ENCODE peak calls at places on chromosomes 2 and 18, in ten cellular contexts. One of them, this sample, is unnamed.
A peak's percentile ranks its signal among the peaks of the same experiment; 100 is the strongest.

GRCh38 chr2:33791625-33792024 is 192.5 kb upstream of the FAM98A start:
- DNase-seq in left lung: peak; percentile 44
- DNase-seq in mesenchymal stem cell: peak; percentile 11
- DNase-seq in left ventricle myocardium inferior: no peak
- DNase-seq in MM.1S: no peak
- DNase-seq in GM23338: no peak
- DNase-seq in tibial artery: no peak
- DNase-seq in H7: no peak
- DNase-seq in aorta: no peak
- DNase-seq in naive thymus-derived CD4-positive, alpha-beta T cell: no peak
- DNase-seq in this sample: peak; percentile 68

GRCh38 chr2:157068225-157068624 is 189.3 kb upstream of the GALNT5 start:
- DNase-seq in left lung: no peak
- DNase-seq in mesenchymal stem cell: no peak
- DNase-seq in left ventricle myocardium inferior: no peak
- DNase-seq in MM.1S: no peak
- DNase-seq in GM23338: no peak
- DNase-seq in tibial artery: no peak
- DNase-seq in H7: no peak
- DNase-seq in aorta: no peak
- DNase-seq in naive thymus-derived CD4-positive, alpha-beta T cell: no peak
- DNase-seq in this sample: no peak

GRCh38 chr2:88831792-88832248 is 140.3 kb downstream of the RPIA start:
- DNase-seq in left lung: peak; percentile 71
- DNase-seq in mesenchymal stem cell: no peak
- DNase-seq in left ventricle myocardium inferior: peak; percentile 33
- DNase-seq in MM.1S: peak; percentile 72
- DNase-seq in GM23338: peak; percentile 96
- DNase-seq in tibial artery: no peak
- DNase-seq in H7: peak; percentile 82
- DNase-seq in aorta: no peak
- DNase-seq in naive thymus-derived CD4-positive, alpha-beta T cell: peak; percentile 10
- DNase-seq in this sample: peak; percentile 31

GRCh38 chr18:2293109-2293839 is 278.0 kb downstream of the METTL4 start:
- DNase-seq in left lung: no peak
- DNase-seq in mesenchymal stem cell: no peak
- DNase-seq in left ventricle myocardium inferior: no peak
- DNase-seq in MM.1S: peak; percentile 30
- DNase-seq in GM23338: peak; percentile 32
- DNase-seq in tibial artery: no peak
- DNase-seq in H7: no peak
- DNase-seq in aorta: no peak
- DNase-seq in naive thymus-derived CD4-positive, alpha-beta T cell: no peak
- DNase-seq in this sample: no peak

GRCh38 chr2:203122317-203122998 is 107.8 kb downstream of the NBEAL1 start:
- DNase-seq in left lung: no peak
- DNase-seq in mesenchymal stem cell: peak; percentile 8
- DNase-seq in left ventricle myocardium inferior: no peak
- DNase-seq in MM.1S: no peak
- DNase-seq in GM23338: peak; percentile 8
- DNase-seq in tibial artery: no peak
- DNase-seq in H7: no peak
- DNase-seq in aorta: no peak
- DNase-seq in naive thymus-derived CD4-positive, alpha-beta T cell: no peak
- DNase-seq in this sample: no peak

GRCh38 chr2:217451634-217452033 is 551.2 kb downstream of the TNS1 start:
- DNase-seq in left lung: no peak
- DNase-seq in mesenchymal stem cell: peak; percentile 61
- DNase-seq in left ventricle myocardium inferior: no peak
- DNase-seq in MM.1S: no peak
- DNase-seq in GM23338: no peak
- DNase-seq in tibial artery: no peak
- DNase-seq in H7: no peak
- DNase-seq in aorta: no peak
- DNase-seq in naive thymus-derived CD4-positive, alpha-beta T cell: no peak
- DNase-seq in this sample: peak; percentile 39

GRCh38 chr2:12719400-12720104 is 2.8 kb downstream of the TRIB2 start:
- DNase-seq in left lung: no peak
- DNase-seq in mesenchymal stem cell: peak; percentile 52
- DNase-seq in left ventricle myocardium inferior: no peak
- DNase-seq in MM.1S: no peak
- DNase-seq in GM23338: no peak
- DNase-seq in tibial artery: no peak
- DNase-seq in H7: no peak
- DNase-seq in aorta: no peak
- DNase-seq in naive thymus-derived CD4-positive, alpha-beta T cell: no peak
- DNase-seq in this sample: no peak

GRCh38 chr2:134253804-134254203 is at the start of gene MGAT5:
- DNase-seq in left lung: no peak
- DNase-seq in mesenchymal stem cell: no peak
- DNase-seq in left ventricle myocardium inferior: no peak
- DNase-seq in MM.1S: no peak
- DNase-seq in GM23338: no peak
- DNase-seq in tibial artery: no peak
- DNase-seq in H7: no peak
- DNase-seq in aorta: no peak
- DNase-seq in naive thymus-derived CD4-positive, alpha-beta T cell: no peak
- DNase-seq in this sample: no peak

GRCh38 chr2:216306868-216307267 is 65.4 kb downstream of the MARCHF4 start:
- DNase-seq in left lung: no peak
- DNase-seq in mesenchymal stem cell: no peak
- DNase-seq in left ventricle myocardium inferior: no peak
- DNase-seq in MM.1S: no peak
- DNase-seq in GM23338: peak; percentile 57
- DNase-seq in tibial artery: no peak
- DNase-seq in H7: no peak
- DNase-seq in aorta: no peak
- DNase-seq in naive thymus-derived CD4-positive, alpha-beta T cell: no peak
- DNase-seq in this sample: no peak

GRCh38 chr2:216312441-216312840 is 59.8 kb downstream of the MARCHF4 start:
- DNase-seq in left lung: no peak
- DNase-seq in mesenchymal stem cell: no peak
- DNase-seq in left ventricle myocardium inferior: no peak
- DNase-seq in MM.1S: no peak
- DNase-seq in GM23338: no peak
- DNase-seq in tibial artery: no peak
- DNase-seq in H7: no peak
- DNase-seq in aorta: no peak
- DNase-seq in naive thymus-derived CD4-positive, alpha-beta T cell: no peak
- DNase-seq in this sample: no peak

GRCh38 chr2:216302981-216303676 is 69.2 kb downstream of the MARCHF4 start:
- DNase-seq in left lung: no peak
- DNase-seq in mesenchymal stem cell: peak; percentile 69
- DNase-seq in left ventricle myocardium inferior: no peak
- DNase-seq in MM.1S: no peak
- DNase-seq in GM23338: no peak
- DNase-seq in tibial artery: no peak
- DNase-seq in H7: no peak
- DNase-seq in aorta: no peak
- DNase-seq in naive thymus-derived CD4-positive, alpha-beta T cell: no peak
- DNase-seq in this sample: no peak

GRCh38 chr2:216307496-216307895 is 64.8 kb downstream of the MARCHF4 start:
- DNase-seq in left lung: no peak
- DNase-seq in mesenchymal stem cell: no peak
- DNase-seq in left ventricle myocardium inferior: no peak
- DNase-seq in MM.1S: no peak
- DNase-seq in GM23338: no peak
- DNase-seq in tibial artery: no peak
- DNase-seq in H7: no peak
- DNase-seq in aorta: no peak
- DNase-seq in naive thymus-derived CD4-positive, alpha-beta T cell: no peak
- DNase-seq in this sample: no peak

GRCh38 chr2:216308532-216308931 is 63.8 kb downstream of the MARCHF4 start:
- DNase-seq in left lung: no peak
- DNase-seq in mesenchymal stem cell: peak; percentile 90
- DNase-seq in left ventricle myocardium inferior: no peak
- DNase-seq in MM.1S: no peak
- DNase-seq in GM23338: no peak
- DNase-seq in tibial artery: no peak
- DNase-seq in H7: no peak
- DNase-seq in aorta: no peak
- DNase-seq in naive thymus-derived CD4-positive, alpha-beta T cell: no peak
- DNase-seq in this sample: no peak
- H3K4me3 ChIP-seq in left lung: no peak overlapping the region
- H3K4me3 ChIP-seq in mesenchymal stem cell: no peak overlapping the region
- H3K4me3 ChIP-seq in left ventricle myocardium inferior: no peak overlapping the region
- H3K4me3 ChIP-seq in MM.1S: no peak overlapping the region
- H3K4me3 ChIP-seq in GM23338: no peak overlapping the region
- H3K4me3 ChIP-seq in tibial artery: no peak overlapping the region
- H3K4me3 ChIP-seq in H7: no peak overlapping the region
- H3K4me3 ChIP-seq in aorta: no peak overlapping the region
- H3K4me3 ChIP-seq in naive thymus-derived CD4-positive, alpha-beta T cell: no peak overlapping the region
- H3K4me3 ChIP-seq in this sample: no peak overlapping the region

GRCh38 chr2:31525876-31526275 is 54.9 kb downstream of the SRD5A2 start:
- DNase-seq in left lung: no peak
- DNase-seq in mesenchymal stem cell: no peak
- DNase-seq in left ventricle myocardium inferior: no peak
- DNase-seq in MM.1S: no peak
- DNase-seq in GM23338: no peak
- DNase-seq in tibial artery: no peak
- DNase-seq in H7: no peak
- DNase-seq in aorta: no peak
- DNase-seq in naive thymus-derived CD4-positive, alpha-beta T cell: no peak
- DNase-seq in this sample: no peak

GRCh38 chr2:31524592-31524991 is 56.1 kb downstream of the SRD5A2 start:
- DNase-seq in left lung: no peak
- DNase-seq in mesenchymal stem cell: no peak
- DNase-seq in left ventricle myocardium inferior: no peak
- DNase-seq in MM.1S: no peak
- DNase-seq in GM23338: no peak
- DNase-seq in tibial artery: no peak
- DNase-seq in H7: no peak
- DNase-seq in aorta: no peak
- DNase-seq in naive thymus-derived CD4-positive, alpha-beta T cell: no peak
- DNase-seq in this sample: no peak

GRCh38 chr2:31528823-31529222 is 51.9 kb downstream of the SRD5A2 start:
- DNase-seq in left lung: no peak
- DNase-seq in mesenchymal stem cell: no peak
- DNase-seq in left ventricle myocardium inferior: no peak
- DNase-seq in MM.1S: no peak
- DNase-seq in GM23338: no peak
- DNase-seq in tibial artery: no peak
- DNase-seq in H7: no peak
- DNase-seq in aorta: no peak
- DNase-seq in naive thymus-derived CD4-positive, alpha-beta T cell: no peak
- DNase-seq in this sample: no peak

GRCh38 chr2:31529256-31529655 is 51.5 kb downstream of the SRD5A2 start:
- DNase-seq in left lung: no peak
- DNase-seq in mesenchymal stem cell: no peak
- DNase-seq in left ventricle myocardium inferior: no peak
- DNase-seq in MM.1S: no peak
- DNase-seq in GM23338: no peak
- DNase-seq in tibial artery: no peak
- DNase-seq in H7: no peak
- DNase-seq in aorta: no peak
- DNase-seq in naive thymus-derived CD4-positive, alpha-beta T cell: no peak
- DNase-seq in this sample: no peak

GRCh38 chr2:31526946-31527345 is 53.8 kb downstream of the SRD5A2 start:
- DNase-seq in left lung: no peak
- DNase-seq in mesenchymal stem cell: no peak
- DNase-seq in left ventricle myocardium inferior: no peak
- DNase-seq in MM.1S: no peak
- DNase-seq in GM23338: no peak
- DNase-seq in tibial artery: no peak
- DNase-seq in H7: no peak
- DNase-seq in aorta: no peak
- DNase-seq in naive thymus-derived CD4-positive, alpha-beta T cell: no peak
- DNase-seq in this sample: no peak
- H3K36me3 ChIP-seq in left lung: no peaks in the 10 kb centered on the region
- H3K36me3 ChIP-seq in mesenchymal stem cell: no peaks in the 10 kb centered on the region
- H3K36me3 ChIP-seq in left ventricle myocardium inferior: no peaks in the 10 kb centered on the region
- H3K36me3 ChIP-seq in MM.1S: no peaks in the 10 kb centered on the region
- H3K36me3 ChIP-seq in GM23338: no peaks in the 10 kb centered on the region
- H3K36me3 ChIP-seq in tibial artery: no peaks in the 10 kb centered on the region
- H3K36me3 ChIP-seq in H7: no peaks in the 10 kb centered on the region
- H3K36me3 ChIP-seq in aorta: no peaks in the 10 kb centered on the region
- H3K36me3 ChIP-seq in naive thymus-derived CD4-positive, alpha-beta T cell: no peaks in the 10 kb centered on the region
- H3K36me3 ChIP-seq in this sample: no peaks in the 10 kb centered on the region

DNA sequence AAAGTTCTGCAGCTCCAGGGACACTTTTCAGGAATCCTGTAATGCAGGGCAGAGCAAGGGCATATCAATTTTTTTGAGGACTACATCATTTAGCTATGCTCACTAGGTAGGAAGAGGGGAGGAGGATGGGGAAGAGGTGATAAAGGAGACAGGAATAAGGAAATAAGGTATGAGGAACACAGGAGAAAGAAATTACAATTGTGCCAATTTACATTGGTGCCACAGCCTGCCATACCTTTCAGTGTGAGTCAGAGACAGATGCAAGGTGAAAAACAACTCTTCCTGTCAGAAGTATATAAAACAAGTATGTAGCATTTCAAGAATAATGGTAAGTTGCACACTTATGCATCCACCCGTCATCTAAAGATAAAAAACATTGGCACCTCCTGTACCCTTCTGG is 5.4 kb upstream of the MRPS9 start:
- DNase-seq in left lung: no peak
- DNase-seq in mesenchymal stem cell: no peak
- DNase-seq in left ventricle myocardium inferior: no peak
- DNase-seq in MM.1S: no peak
- DNase-seq in GM23338: no peak
- DNase-seq in tibial artery: no peak
- DNase-seq in H7: no peak
- DNase-seq in aorta: no peak
- DNase-seq in naive thymus-derived CD4-positive, alpha-beta T cell: no peak
- DNase-seq in this sample: no peak
- H3K4me3 ChIP-seq in left lung: no peak overlapping the region
- H3K4me3 ChIP-seq in mesenchymal stem cell: no peak overlapping the region
- H3K4me3 ChIP-seq in left ventricle myocardium inferior: no peak overlapping the region
- H3K4me3 ChIP-seq in MM.1S: no peak overlapping the region
- H3K4me3 ChIP-seq in GM23338: no peak overlapping the region
- H3K4me3 ChIP-seq in tibial artery: no peak overlapping the region
- H3K4me3 ChIP-seq in H7: no peak overlapping the region
- H3K4me3 ChIP-seq in aorta: no peak overlapping the region
- H3K4me3 ChIP-seq in naive thymus-derived CD4-positive, alpha-beta T cell: no peak overlapping the region
- H3K4me3 ChIP-seq in this sample: no peak overlapping the region

GRCh38 chr18:4236940-4237686 is 218.0 kb downstream of the DLGAP1 start:
- DNase-seq in left lung: no peak
- DNase-seq in mesenchymal stem cell: no peak
- DNase-seq in left ventricle myocardium inferior: no peak
- DNase-seq in MM.1S: no peak
- DNase-seq in GM23338: peak; percentile 20
- DNase-seq in tibial artery: no peak
- DNase-seq in H7: no peak
- DNase-seq in aorta: no peak
- DNase-seq in naive thymus-derived CD4-positive, alpha-beta T cell: no peak
- DNase-seq in this sample: no peak

GRCh38 chr18:4241218-4241617 is 213.9 kb downstream of the DLGAP1 start:
- DNase-seq in left lung: no peak
- DNase-seq in mesenchymal stem cell: no peak
- DNase-seq in left ventricle myocardium inferior: no peak
- DNase-seq in MM.1S: no peak
- DNase-seq in GM23338: peak; percentile 46
- DNase-seq in tibial artery: no peak
- DNase-seq in H7: no peak
- DNase-seq in aorta: no peak
- DNase-seq in naive thymus-derived CD4-positive, alpha-beta T cell: no peak
- DNase-seq in this sample: no peak

GRCh38 chr18:4246374-4246773 is 208.7 kb downstream of the DLGAP1 start:
- DNase-seq in left lung: no peak
- DNase-seq in mesenchymal stem cell: no peak
- DNase-seq in left ventricle myocardium inferior: no peak
- DNase-seq in MM.1S: no peak
- DNase-seq in GM23338: no peak
- DNase-seq in tibial artery: no peak
- DNase-seq in H7: no peak
- DNase-seq in aorta: no peak
- DNase-seq in naive thymus-derived CD4-positive, alpha-beta T cell: no peak
- DNase-seq in this sample: no peak

GRCh38 chr18:4242431-4243161 is 212.5 kb downstream of the DLGAP1 start:
- DNase-seq in left lung: no peak
- DNase-seq in mesenchymal stem cell: no peak
- DNase-seq in left ventricle myocardium inferior: no peak
- DNase-seq in MM.1S: no peak
- DNase-seq in GM23338: peak; percentile 51
- DNase-seq in tibial artery: no peak
- DNase-seq in H7: no peak
- DNase-seq in aorta: no peak
- DNase-seq in naive thymus-derived CD4-positive, alpha-beta T cell: no peak
- DNase-seq in this sample: no peak
- H3K36me3 ChIP-seq in left lung: no peaks in the 10 kb centered on the region
- H3K36me3 ChIP-seq in mesenchymal stem cell: no peaks in the 10 kb centered on the region
- H3K36me3 ChIP-seq in left ventricle myocardium inferior: no peaks in the 10 kb centered on the region
- H3K36me3 ChIP-seq in MM.1S: no peaks in the 10 kb centered on the region
- H3K36me3 ChIP-seq in GM23338: no peaks in the 10 kb centered on the region
- H3K36me3 ChIP-seq in tibial artery: no peaks in the 10 kb centered on the region
- H3K36me3 ChIP-seq in H7: no peaks in the 10 kb centered on the region
- H3K36me3 ChIP-seq in aorta: no peaks in the 10 kb centered on the region
- H3K36me3 ChIP-seq in naive thymus-derived CD4-positive, alpha-beta T cell: no peaks in the 10 kb centered on the region
- H3K36me3 ChIP-seq in this sample: no peaks in the 10 kb centered on the region

This sample was measured in MG63.